ENCODE peak calls at places on chromosomes 11 and 22, in six cellular contexts. One of them, this sample, is unnamed. For H3K4me1, the result is how much of the 10 kb centered on the place peaks cover.

GRCh38 chr11:72643547-72643946 is 30.7 kb downstream of the PDE2A start:
- DNase-seq in tibial nerve: no peak
- DNase-seq in ovary: no peak
- DNase-seq in A549: peak
- DNase-seq in H1: no peak
- DNase-seq in suprapubic skin: no peak
- DNase-seq in this sample: no peak

GRCh38 chr11:60858731-60859464 is 3.1 kb upstream of the PTGDR2 start:
- DNase-seq in tibial nerve: no peak
- DNase-seq in ovary: peak
- DNase-seq in A549: no peak
- DNase-seq in H1: no peak
- DNase-seq in suprapubic skin: peak
- DNase-seq in this sample: no peak

GRCh38 chr11:120909676-120910215 is 114.2 kb upstream of the TBCEL start:
- DNase-seq in tibial nerve: no peak
- DNase-seq in ovary: no peak
- DNase-seq in A549: no peak
- DNase-seq in H1: no peak
- DNase-seq in suprapubic skin: no peak
- DNase-seq in this sample: no peak

GRCh38 chr11:20112291-20113146 is 47.8 kb downstream of the DBX1 start:
- DNase-seq in tibial nerve: peak
- DNase-seq in ovary: peak
- DNase-seq in A549: peak
- DNase-seq in H1: no peak
- DNase-seq in suprapubic skin: peak
- DNase-seq in this sample: peak

GRCh38 chr22:27724181-27724580 is 77.4 kb downstream of the MN1 start:
- DNase-seq in tibial nerve: no peak
- DNase-seq in ovary: no peak
- DNase-seq in A549: no peak
- DNase-seq in H1: no peak
- DNase-seq in suprapubic skin: no peak
- DNase-seq in this sample: no peak

GRCh38 chr11:19785265-19785664 is 72.6 kb downstream of the NAV2 start:
- DNase-seq in tibial nerve: no peak
- DNase-seq in ovary: no peak
- DNase-seq in A549: no peak
- DNase-seq in H1: no peak
- DNase-seq in suprapubic skin: no peak
- DNase-seq in this sample: no peak

GRCh38 chr22:48410536-48410935 is 1417.1 kb downstream of the BRD1 start:
- DNase-seq in tibial nerve: no peak
- DNase-seq in ovary: no peak
- DNase-seq in A549: no peak
- DNase-seq in H1: no peak
- DNase-seq in suprapubic skin: no peak
- DNase-seq in this sample: no peak

GRCh38 chr22:43859621-43860020 is 2.7 kb downstream of the SULT4A1 start:
- DNase-seq in tibial nerve: no peak
- DNase-seq in ovary: peak
- DNase-seq in A549: no peak
- DNase-seq in H1: no peak
- DNase-seq in suprapubic skin: no peak
- DNase-seq in this sample: no peak

GRCh38 chr22:29369460-29369859 is 18.9 kb downstream of the AP1B1 start:
- DNase-seq in tibial nerve: peak
- DNase-seq in ovary: peak
- DNase-seq in A549: no peak
- DNase-seq in H1: peak
- DNase-seq in suprapubic skin: peak
- DNase-seq in this sample: peak

DNA sequence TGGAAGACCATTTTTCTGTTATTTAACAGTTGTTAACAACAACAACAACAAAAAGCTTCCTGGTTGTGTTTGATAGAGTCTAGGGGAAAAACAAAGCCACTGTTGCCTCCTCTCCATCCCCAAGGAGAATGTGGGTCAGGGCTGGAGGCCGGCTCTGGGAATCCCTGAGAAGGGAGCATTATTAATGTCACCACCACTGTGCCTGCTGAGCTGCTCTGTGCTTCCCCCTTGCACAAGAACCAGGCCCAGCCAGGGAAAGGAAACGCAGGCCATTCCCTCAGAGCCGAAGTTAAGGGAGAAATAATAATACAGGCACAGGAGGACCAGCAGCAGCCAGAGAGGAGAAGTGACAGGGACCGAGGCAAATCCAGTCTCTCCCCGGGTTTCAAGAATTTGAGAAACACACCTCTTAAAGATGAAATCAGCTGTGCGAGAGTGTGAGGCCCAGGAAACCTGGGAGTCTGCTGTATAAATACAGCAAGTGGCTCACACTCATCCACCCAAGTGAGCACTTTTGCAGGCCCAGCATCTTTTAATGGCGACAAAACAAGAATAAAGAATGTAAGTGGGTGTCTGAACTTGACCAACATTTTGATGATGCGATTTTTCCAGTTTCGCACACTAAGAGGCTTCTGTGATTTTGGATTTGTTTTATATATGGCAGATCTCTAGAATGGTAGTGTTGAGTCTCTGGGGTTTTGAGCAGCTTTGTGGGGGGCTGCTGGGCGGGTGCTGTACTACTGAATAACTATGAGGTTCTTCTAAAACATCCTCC is 539.2 kb downstream of the NTM start:
- DNase-seq in tibial nerve: no peak
- DNase-seq in ovary: no peak
- DNase-seq in A549: no peak
- DNase-seq in H1: no peak
- DNase-seq in suprapubic skin: no peak
- DNase-seq in this sample: no peak
- H3K27ac ChIP-seq in tibial nerve: peak
- H3K27ac ChIP-seq in ovary: no peak
- H3K27ac ChIP-seq in A549: no peak
- H3K27ac ChIP-seq in H1: no peak
- H3K27ac ChIP-seq in suprapubic skin: no peak
- H3K27ac ChIP-seq in this sample: no peak

DNA sequence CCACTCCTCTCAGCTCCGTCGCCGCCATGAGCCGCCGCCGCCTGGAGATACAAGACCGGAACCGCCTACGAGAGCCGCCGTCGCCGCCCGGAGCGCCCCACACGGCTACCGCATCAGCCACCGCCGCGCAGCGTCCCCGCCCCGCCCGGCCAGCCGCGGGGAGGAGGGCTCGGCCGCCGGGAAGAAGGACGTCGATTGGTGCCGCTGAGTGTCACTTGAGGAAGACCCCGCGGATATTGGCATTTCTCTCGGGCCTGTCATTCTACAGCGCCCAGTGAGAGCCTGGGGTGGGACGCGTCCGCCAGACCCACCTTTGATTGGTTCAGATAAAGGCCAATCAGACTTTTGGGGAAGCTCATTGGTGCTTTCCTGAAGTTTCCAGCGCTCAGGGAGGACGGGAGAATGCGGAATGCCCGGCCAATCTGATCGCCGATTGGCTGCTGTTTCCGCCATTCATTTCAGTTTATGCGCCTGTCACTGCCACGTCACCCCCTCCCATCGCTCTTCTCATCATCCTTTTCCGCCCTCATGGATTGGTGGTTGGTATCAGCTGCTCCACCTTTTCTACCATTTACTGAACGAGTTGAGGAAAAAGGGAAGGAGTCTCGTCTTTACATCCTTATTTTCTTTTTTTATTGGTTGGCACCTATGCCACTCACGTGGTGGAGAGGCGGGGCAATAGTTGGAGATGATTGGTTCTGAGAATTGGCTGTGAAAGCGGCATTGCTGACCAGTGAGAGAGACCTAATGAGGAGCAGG is at the start of gene OSBP:
- DNase-seq in tibial nerve: peak
- DNase-seq in ovary: peak
- DNase-seq in A549: peak
- DNase-seq in H1: peak
- DNase-seq in suprapubic skin: peak
- DNase-seq in this sample: peak
- TF ChIP-seq EP300 in tibial nerve: peak
- TF ChIP-seq EP300 in ovary: no peak
- TF ChIP-seq EP300 in A549: no peak
- TF ChIP-seq EP300 in H1: no peak
- TF ChIP-seq EP300 in suprapubic skin: no peak
- TF ChIP-seq EP300 in this sample: no peak

GRCh38 chr11:122197055-122197987 is 81.3 kb upstream of the BLID start:
- DNase-seq in tibial nerve: no peak
- DNase-seq in ovary: no peak
- DNase-seq in A549: peak
- DNase-seq in H1: no peak
- DNase-seq in suprapubic skin: no peak
- DNase-seq in this sample: no peak

GRCh38 chr11:122198291-122198983 is 82.4 kb upstream of the BLID start:
- DNase-seq in tibial nerve: no peak
- DNase-seq in ovary: no peak
- DNase-seq in A549: no peak
- DNase-seq in H1: no peak
- DNase-seq in suprapubic skin: no peak
- DNase-seq in this sample: no peak

GRCh38 chr11:122192634-122193245 is 76.7 kb upstream of the BLID start:
- DNase-seq in tibial nerve: no peak
- DNase-seq in ovary: no peak
- DNase-seq in A549: no peak
- DNase-seq in H1: no peak
- DNase-seq in suprapubic skin: no peak
- DNase-seq in this sample: no peak

GRCh38 chr11:122193457-122193856 is 77.4 kb upstream of the BLID start:
- DNase-seq in tibial nerve: no peak
- DNase-seq in ovary: no peak
- DNase-seq in A549: no peak
- DNase-seq in H1: no peak
- DNase-seq in suprapubic skin: no peak
- DNase-seq in this sample: no peak

GRCh38 chr11:122195790-122196189 is 79.8 kb upstream of the BLID start:
- DNase-seq in tibial nerve: no peak
- DNase-seq in ovary: no peak
- DNase-seq in A549: no peak
- DNase-seq in H1: no peak
- DNase-seq in suprapubic skin: no peak
- DNase-seq in this sample: no peak
- H3K4me1 ChIP-seq in tibial nerve: under half
- H3K4me1 ChIP-seq in ovary: under half
- H3K4me1 ChIP-seq in A549: half or more
- H3K4me1 ChIP-seq in H1: under half
- H3K4me1 ChIP-seq in suprapubic skin: under half
- H3K4me1 ChIP-seq in this sample: under half

GRCh38 chr11:64642876-64643257 is 51.8 kb downstream of the SLC22A12 start:
- DNase-seq in tibial nerve: no peak
- DNase-seq in ovary: peak
- DNase-seq in A549: no peak
- DNase-seq in H1: no peak
- DNase-seq in suprapubic skin: no peak
- DNase-seq in this sample: no peak
- H3K27ac ChIP-seq in tibial nerve: no peak
- H3K27ac ChIP-seq in ovary: no peak
- H3K27ac ChIP-seq in A549: peak
- H3K27ac ChIP-seq in H1: no peak
- H3K27ac ChIP-seq in suprapubic skin: no peak
- H3K27ac ChIP-seq in this sample: peak

DNA sequence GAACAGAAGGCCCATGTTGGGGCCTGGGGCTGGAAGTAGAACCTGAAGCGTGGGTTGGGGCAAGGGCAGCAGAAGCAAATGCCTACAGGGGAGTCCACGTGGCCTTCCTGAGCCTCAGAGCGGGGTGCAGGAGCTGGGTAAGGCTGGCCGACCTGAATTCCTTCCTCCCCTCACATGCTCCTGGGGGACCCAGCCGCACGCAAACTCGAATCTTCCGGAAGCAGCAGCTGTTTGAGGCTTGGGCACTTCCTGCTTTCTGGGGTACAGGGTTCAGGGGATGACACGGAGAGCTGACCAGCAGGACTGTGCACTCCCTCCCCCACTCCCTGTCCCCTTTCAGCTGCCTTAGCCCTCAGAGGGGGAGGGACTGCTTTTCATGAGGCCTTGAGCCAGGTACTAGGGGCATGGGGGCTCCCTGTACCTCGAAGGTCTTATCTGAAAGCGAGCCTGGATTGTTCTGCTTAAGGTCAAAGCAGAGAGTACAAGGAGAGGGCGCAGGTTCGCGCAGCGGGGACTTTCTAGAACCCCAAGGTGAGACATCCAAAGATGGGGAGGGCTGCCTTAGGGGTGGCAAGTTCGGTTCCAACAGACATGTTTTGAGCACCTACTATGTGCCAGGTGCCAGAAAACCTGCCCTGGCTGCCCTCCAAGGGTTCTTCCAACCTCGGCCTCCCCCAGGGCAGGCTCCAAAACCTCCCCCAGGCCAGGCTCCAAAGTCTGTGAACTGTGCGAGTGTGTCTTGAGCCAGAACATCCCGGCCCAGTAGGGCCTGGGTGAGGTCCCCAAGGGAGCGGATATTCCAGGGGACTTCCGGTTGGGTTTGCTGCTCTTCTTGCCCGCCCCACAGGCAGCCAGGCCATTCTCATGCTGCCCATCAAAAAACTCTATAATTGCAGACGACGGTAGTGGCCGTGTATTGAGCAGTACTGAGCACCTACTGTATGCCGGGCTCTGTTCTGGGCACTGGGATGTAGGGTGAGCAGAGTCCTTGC is 1.7 kb downstream of the NCF4 start:
- DNase-seq in tibial nerve: no peak
- DNase-seq in ovary: no peak
- DNase-seq in A549: no peak
- DNase-seq in H1: no peak
- DNase-seq in suprapubic skin: no peak
- DNase-seq in this sample: peak
- TF ChIP-seq EP300 in tibial nerve: no peak
- TF ChIP-seq EP300 in ovary: no peak
- TF ChIP-seq EP300 in A549: no peak
- TF ChIP-seq EP300 in H1: no peak
- TF ChIP-seq EP300 in suprapubic skin: no peak
- TF ChIP-seq EP300 in this sample: no peak

GRCh38 chr11:3942956-3943497 is 87.6 kb downstream of the STIM1 start:
- DNase-seq in tibial nerve: no peak
- DNase-seq in ovary: no peak
- DNase-seq in A549: no peak
- DNase-seq in H1: no peak
- DNase-seq in suprapubic skin: no peak
- DNase-seq in this sample: no peak
- H3K4me1 ChIP-seq in tibial nerve: half or more
- H3K4me1 ChIP-seq in ovary: under half
- H3K4me1 ChIP-seq in A549: under half
- H3K4me1 ChIP-seq in H1: under half
- H3K4me1 ChIP-seq in suprapubic skin: half or more
- H3K4me1 ChIP-seq in this sample: half or more

GRCh38 chr11:12144306-12145174 is 34.1 kb downstream of the MICAL2 start:
- DNase-seq in tibial nerve: no peak
- DNase-seq in ovary: peak
- DNase-seq in A549: no peak
- DNase-seq in H1: no peak
- DNase-seq in suprapubic skin: no peak
- DNase-seq in this sample: peak
- H3K27ac ChIP-seq in tibial nerve: peak
- H3K27ac ChIP-seq in ovary: peak
- H3K27ac ChIP-seq in A549: peak
- H3K27ac ChIP-seq in H1: no peak
- H3K27ac ChIP-seq in suprapubic skin: no peak
- H3K27ac ChIP-seq in this sample: peak